ENCODE peak calls at places on chromosomes 12 and 14, in five cellular contexts. One of them, this sample, is unnamed.

GRCh38 chr12:4308334-4308960 is 12.6 kb upstream of the TIGAR start:
- DNase-seq in thoracic aorta: no peak
- DNase-seq in CD8-positive, alpha-beta T cell: no peak
- DNase-seq in keratinocyte: no peak
- DNase-seq in HFFc6: no peak
- DNase-seq in this sample: no peak

GRCh38 chr14:90596733-90597132 is 199.9 kb downstream of the CALM1 start:
- DNase-seq in thoracic aorta: no peak
- DNase-seq in CD8-positive, alpha-beta T cell: no peak
- DNase-seq in keratinocyte: no peak
- DNase-seq in HFFc6: no peak
- DNase-seq in this sample: no peak

GRCh38 chr12:121989951-121990647 is 31.6 kb upstream of the BCL7A start:
- DNase-seq in thoracic aorta: no peak
- DNase-seq in CD8-positive, alpha-beta T cell: no peak
- DNase-seq in keratinocyte: no peak
- DNase-seq in HFFc6: no peak
- DNase-seq in this sample: no peak

GRCh38 chr14:106843951-106844483 is 1317.6 kb downstream of the TMEM121 start:
- DNase-seq in thoracic aorta: no peak
- DNase-seq in CD8-positive, alpha-beta T cell: no peak
- DNase-seq in keratinocyte: no peak
- DNase-seq in HFFc6: no peak
- DNase-seq in this sample: no peak

GRCh38 chr12:8065991-8066594 is at the start of gene C3AR1:
- DNase-seq in thoracic aorta: no peak
- DNase-seq in CD8-positive, alpha-beta T cell: peak; percentile 57
- DNase-seq in keratinocyte: no peak
- DNase-seq in HFFc6: peak; percentile 69
- DNase-seq in this sample: peak; percentile 58

GRCh38 chr12:45435945-45436710 is 220.2 kb downstream of the ANO6 start:
- DNase-seq in thoracic aorta: no peak
- DNase-seq in CD8-positive, alpha-beta T cell: no peak
- DNase-seq in keratinocyte: no peak
- DNase-seq in HFFc6: no peak
- DNase-seq in this sample: no peak

GRCh38 chr12:124034297-124034696 is 61.3 kb downstream of the ZNF664 start:
- DNase-seq in thoracic aorta: no peak
- DNase-seq in CD8-positive, alpha-beta T cell: no peak
- DNase-seq in keratinocyte: no peak
- DNase-seq in HFFc6: no peak
- DNase-seq in this sample: no peak

GRCh38 chr14:36442824-36443241 is 77.2 kb downstream of the NKX2-1 start:
- DNase-seq in thoracic aorta: no peak
- DNase-seq in CD8-positive, alpha-beta T cell: no peak
- DNase-seq in keratinocyte: no peak
- DNase-seq in HFFc6: no peak
- DNase-seq in this sample: no peak

GRCh38 chr14:69464379-69464778 is 20.1 kb upstream of the PLEKHD1 start:
- DNase-seq in thoracic aorta: no peak
- DNase-seq in CD8-positive, alpha-beta T cell: no peak
- DNase-seq in keratinocyte: no peak
- DNase-seq in HFFc6: peak; percentile 28
- DNase-seq in this sample: no peak

GRCh38 chr14:55448146-55448614 is 7.8 kb upstream of the TBPL2 start:
- DNase-seq in thoracic aorta: peak; percentile 45
- DNase-seq in CD8-positive, alpha-beta T cell: no peak
- DNase-seq in keratinocyte: peak; percentile 92
- DNase-seq in HFFc6: peak; percentile 97
- DNase-seq in this sample: peak; percentile 98

GRCh38 chr14:28577711-28578131 is 188.9 kb upstream of the FOXG1 start:
- DNase-seq in thoracic aorta: no peak
- DNase-seq in CD8-positive, alpha-beta T cell: no peak
- DNase-seq in keratinocyte: no peak
- DNase-seq in HFFc6: no peak
- DNase-seq in this sample: peak; percentile 38

GRCh38 chr14:52338282-52338681 is 24.2 kb downstream of the PTGER2 start:
- DNase-seq in thoracic aorta: no peak
- DNase-seq in CD8-positive, alpha-beta T cell: no peak
- DNase-seq in keratinocyte: no peak
- DNase-seq in HFFc6: peak; percentile 38
- DNase-seq in this sample: peak; percentile 83

GRCh38 chr12:65586796-65587195 is 237.5 kb upstream of the HMGA2 start:
- DNase-seq in thoracic aorta: no peak
- DNase-seq in CD8-positive, alpha-beta T cell: no peak
- DNase-seq in keratinocyte: no peak
- DNase-seq in HFFc6: peak; percentile 15
- DNase-seq in this sample: peak; percentile 83

GRCh38 chr14:68978550-68978911 is 571 bp downstream of the ACTN1 start:
- DNase-seq in thoracic aorta: no peak
- DNase-seq in CD8-positive, alpha-beta T cell: peak; percentile 35
- DNase-seq in keratinocyte: no peak
- DNase-seq in HFFc6: no peak
- DNase-seq in this sample: peak; percentile 52

GRCh38 chr12:87809916-87810315 is 219.3 kb downstream of the C12orf50 start:
- DNase-seq in thoracic aorta: no peak
- DNase-seq in CD8-positive, alpha-beta T cell: no peak
- DNase-seq in keratinocyte: no peak
- DNase-seq in HFFc6: no peak
- DNase-seq in this sample: no peak

GRCh38 chr12:122834229-122834920 is 882 bp upstream of the HIP1R start:
- DNase-seq in thoracic aorta: no peak
- DNase-seq in CD8-positive, alpha-beta T cell: no peak
- DNase-seq in keratinocyte: no peak
- DNase-seq in HFFc6: peak; percentile 51
- DNase-seq in this sample: peak; percentile 50

GRCh38 chr12:55392032-55392795 is 8.1 kb upstream of the OR6C65 start:
- DNase-seq in thoracic aorta: no peak
- DNase-seq in CD8-positive, alpha-beta T cell: no peak
- DNase-seq in keratinocyte: no peak
- DNase-seq in HFFc6: no peak
- DNase-seq in this sample: no peak

GRCh38 chr12:125315771-125316170 is 250.5 kb downstream of the AACS start:
- DNase-seq in thoracic aorta: no peak
- DNase-seq in CD8-positive, alpha-beta T cell: no peak
- DNase-seq in keratinocyte: no peak
- DNase-seq in HFFc6: no peak
- DNase-seq in this sample: no peak

GRCh38 chr14:90399541-90400444 is 3.0 kb downstream of the CALM1 start:
- DNase-seq in thoracic aorta: peak; percentile 82
- DNase-seq in CD8-positive, alpha-beta T cell: peak; percentile 83
- DNase-seq in keratinocyte: no peak
- DNase-seq in HFFc6: peak; percentile 87
- DNase-seq in this sample: peak; percentile 93

GRCh38 chr14:31090872-31091764 is 64.9 kb upstream of the STRN3 start:
- DNase-seq in thoracic aorta: peak; percentile 31
- DNase-seq in CD8-positive, alpha-beta T cell: no peak
- DNase-seq in keratinocyte: no peak
- DNase-seq in HFFc6: peak; percentile 90
- DNase-seq in this sample: peak; percentile 92

GRCh38 chr14:29930283-29930682 is 2.6 kb upstream of the PRKD1 start:
- DNase-seq in thoracic aorta: no peak
- DNase-seq in CD8-positive, alpha-beta T cell: no peak
- DNase-seq in keratinocyte: no peak
- DNase-seq in HFFc6: peak; percentile 56
- DNase-seq in this sample: peak; percentile 20

GRCh38 chr14:51323492-51323891 is 83.4 kb downstream of the TMX1 start:
- DNase-seq in thoracic aorta: no peak
- DNase-seq in CD8-positive, alpha-beta T cell: no peak
- DNase-seq in keratinocyte: no peak
- DNase-seq in HFFc6: no peak
- DNase-seq in this sample: no peak

DNA sequence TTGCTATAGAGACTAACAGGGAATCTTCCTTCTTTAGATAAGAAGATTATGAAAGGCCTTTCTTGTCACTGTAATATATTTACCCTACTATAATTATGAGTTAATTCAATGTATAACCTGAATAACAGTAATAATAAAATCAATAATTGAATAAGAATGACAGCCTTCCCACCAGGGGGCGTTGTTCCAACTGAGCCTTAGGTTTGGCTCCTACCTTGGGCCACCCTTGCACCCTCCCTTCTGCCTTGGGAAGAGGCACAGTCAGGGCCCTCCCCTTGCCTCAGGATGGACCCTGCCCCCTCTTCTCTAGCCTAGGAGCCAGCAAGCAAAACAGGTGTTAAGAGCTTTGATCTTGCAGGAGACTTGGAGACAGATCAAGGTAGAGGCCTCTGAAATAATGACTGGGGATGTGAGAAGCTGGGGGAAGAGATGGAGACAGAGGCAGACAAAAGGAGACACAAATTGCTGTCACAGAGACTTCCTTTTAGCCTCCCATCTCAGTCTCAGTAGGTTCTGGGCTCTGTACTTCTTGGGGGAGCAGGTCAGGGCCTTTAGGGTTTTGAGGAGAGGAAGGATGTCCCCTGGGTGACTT is 40.1 kb upstream of the CISTR start:
- DNase-seq in thoracic aorta: no peak
- DNase-seq in CD8-positive, alpha-beta T cell: peak; percentile 38
- DNase-seq in keratinocyte: no peak
- DNase-seq in HFFc6: no peak
- DNase-seq in this sample: peak; percentile 37
- TF ChIP-seq CTCF in thoracic aorta: no peak
- TF ChIP-seq CTCF in CD8-positive, alpha-beta T cell: peak; percentile 54
- TF ChIP-seq CTCF in keratinocyte: peak; percentile 54
- TF ChIP-seq CTCF in HFFc6: peak; percentile 87
- TF ChIP-seq CTCF in this sample: peak; percentile 52

DNA sequence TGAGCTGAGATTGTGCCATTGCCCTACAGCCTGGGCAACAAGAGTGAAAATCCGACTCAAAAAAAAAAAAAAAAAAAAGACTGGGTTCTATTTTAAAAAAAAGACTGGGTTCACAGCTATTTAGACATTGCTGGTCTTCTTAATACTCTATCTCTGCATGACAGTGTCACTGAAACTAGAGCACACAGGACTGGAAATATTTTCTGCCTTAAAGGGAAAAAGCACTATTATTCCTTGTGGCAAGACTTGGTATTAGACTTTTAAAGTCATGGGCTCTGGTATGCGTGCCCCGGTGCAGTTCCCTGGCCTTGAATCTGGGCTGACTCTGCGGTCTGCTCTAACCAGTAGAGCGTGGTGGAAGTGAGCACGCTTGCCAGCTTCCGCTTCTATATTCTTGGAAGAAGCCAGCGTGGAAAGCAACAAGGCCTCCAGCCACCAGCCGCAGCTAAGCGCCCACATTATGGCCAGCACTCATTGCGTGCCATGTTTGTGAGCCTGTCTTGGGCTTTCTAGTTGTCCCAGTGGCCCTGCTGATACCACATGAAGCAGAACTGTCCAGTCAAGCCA is 31.3 kb downstream of the PRKAB1 start:
- DNase-seq in thoracic aorta: no peak
- DNase-seq in CD8-positive, alpha-beta T cell: no peak
- DNase-seq in keratinocyte: no peak
- DNase-seq in HFFc6: no peak
- DNase-seq in this sample: no peak
- TF ChIP-seq CTCF in thoracic aorta: no peak
- TF ChIP-seq CTCF in CD8-positive, alpha-beta T cell: no peak
- TF ChIP-seq CTCF in keratinocyte: no peak
- TF ChIP-seq CTCF in HFFc6: no peak
- TF ChIP-seq CTCF in this sample: no peak

GRCh38 chr12:84397279-84397678 is 515.3 kb downstream of the SLC6A15 start:
- DNase-seq in thoracic aorta: no peak
- DNase-seq in CD8-positive, alpha-beta T cell: no peak
- DNase-seq in keratinocyte: no peak
- DNase-seq in HFFc6: no peak
- DNase-seq in this sample: peak; percentile 12
- TF ChIP-seq CTCF in thoracic aorta: no peak
- TF ChIP-seq CTCF in CD8-positive, alpha-beta T cell: no peak
- TF ChIP-seq CTCF in keratinocyte: no peak
- TF ChIP-seq CTCF in HFFc6: peak; percentile 77
- TF ChIP-seq CTCF in this sample: no peak

GRCh38 chr12:42859612-42860011 is 270.1 kb upstream of the PRICKLE1 start:
- DNase-seq in thoracic aorta: no peak
- DNase-seq in CD8-positive, alpha-beta T cell: no peak
- DNase-seq in keratinocyte: no peak
- DNase-seq in HFFc6: no peak
- DNase-seq in this sample: no peak
- TF ChIP-seq CTCF in thoracic aorta: no peak
- TF ChIP-seq CTCF in CD8-positive, alpha-beta T cell: no peak
- TF ChIP-seq CTCF in keratinocyte: no peak
- TF ChIP-seq CTCF in HFFc6: no peak
- TF ChIP-seq CTCF in this sample: no peak

DNA sequence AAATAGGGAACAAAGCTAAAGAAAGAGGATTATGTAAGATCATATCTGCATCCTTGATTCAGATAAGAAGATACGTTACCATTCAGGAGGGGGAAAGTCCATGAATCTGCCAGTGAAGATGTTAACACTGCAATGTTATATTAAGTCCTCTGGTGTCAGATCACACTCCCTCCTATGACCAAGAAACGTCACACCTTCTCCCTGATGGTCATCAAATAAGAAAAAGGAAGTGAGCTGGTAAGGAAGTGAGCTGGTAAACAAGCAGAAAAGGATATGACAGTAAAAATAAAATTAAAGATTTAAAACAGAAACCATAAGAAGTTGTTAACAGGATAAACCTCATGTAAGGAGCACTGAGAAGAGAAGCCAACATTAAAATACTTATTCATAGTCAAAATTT is 340.2 kb downstream of the SEC23A start:
- DNase-seq in thoracic aorta: no peak
- DNase-seq in CD8-positive, alpha-beta T cell: no peak
- DNase-seq in keratinocyte: no peak
- DNase-seq in HFFc6: no peak
- DNase-seq in this sample: no peak
- TF ChIP-seq CTCF in thoracic aorta: no peak
- TF ChIP-seq CTCF in CD8-positive, alpha-beta T cell: no peak
- TF ChIP-seq CTCF in keratinocyte: no peak
- TF ChIP-seq CTCF in HFFc6: no peak
- TF ChIP-seq CTCF in this sample: no peak

This sample was measured in epithelial cell of esophagus.